ENCODE peak calls at places on chromosomes 11 and 22, in four cellular contexts. S, W, H and I are unnamed samples.

GRCh38 chr11:60785136-60785535 is at the start of gene MS4A10:
- DNase-seq in H (no peak), S (no peak), W (no peak), I (no peak)

GRCh38 chr11:19938051-19938856 is 222.0 kb downstream of the DBX1 start:
- DNase-seq in H (peak), W (peak), S (no peak), I (peak)

GRCh38 chr11:47001666-47002285 is 65.2 kb downstream of the CSTPP1 start:
- DNase-seq in W (no peak), S (no peak), H (no peak), I (peak)

GRCh38 chr11:119029340-119030028 is 1.2 kb downstream of the SLC37A4 start:
- DNase-seq in W (peak), S (no peak), H (no peak), I (no peak)

GRCh38 chr11:117966908-117967307 is 19.3 kb upstream of the IL10RA start:
- DNase-seq in W (peak), S (no peak), H (no peak), I (no peak)

GRCh38 chr22:48358886-48359612 is 1468.6 kb downstream of the BRD1 start:
- DNase-seq in H (no peak), S (no peak), W (no peak), I (no peak)

GRCh38 chr11:104876838-104877500 is 21.3 kb downstream of the CASP12 start:
- DNase-seq in S (no peak), H (no peak), W (no peak), I (no peak)

GRCh38 chr11:120517390-120518315 is 6.1 kb downstream of the GRIK4 start:
- DNase-seq in S (no peak), H (no peak), W (no peak), I (peak)

GRCh38 chr22:43521716-43522115 is 109.9 kb downstream of the MPPED1 start:
- DNase-seq in S (no peak), H (peak), W (no peak), I (no peak)

GRCh38 chr11:6057452-6057851 is 26.9 kb upstream of the OR56A1 start:
- DNase-seq in S (no peak), W (no peak), H (no peak), I (no peak)

GRCh38 chr11:35605691-35606090 is 12.6 kb upstream of the FJX1 start:
- DNase-seq in S (no peak), H (no peak), W (no peak), I (peak)

GRCh38 chr22:45552580-45553332 is 50.1 kb downstream of the FBLN1 start:
- DNase-seq in S (no peak), W (no peak), H (no peak), I (peak)

GRCh38 chr22:40862013-40862412 is at the start of gene DNAJB7:
- DNase-seq in S (no peak), H (no peak), W (no peak), I (no peak)

GRCh38 chr11:62513651-62514050 is 33.0 kb downstream of the AHNAK start:
- DNase-seq in S (no peak), W (no peak), H (no peak), I (no peak)

GRCh38 chr22:42620084-42620483 is 5.4 kb upstream of the POLDIP3 start:
- DNase-seq in W (no peak), H (no peak), S (no peak), I (no peak)

GRCh38 chr11:75200051-75200450 is 40.5 kb upstream of the TPBGL start:
- DNase-seq in H (no peak), W (no peak), S (no peak), I (no peak)

GRCh38 chr11:84899134-84899533 is 728.0 kb downstream of the DLG2 start:
- DNase-seq in W (no peak), S (no peak), H (no peak), I (no peak)

GRCh38 chr11:14980854-14981253 is 8.7 kb upstream of the CALCA start:
- DNase-seq in H (peak), W (no peak), S (no peak), I (peak)

GRCh38 chr11:93493252-93493897 is 49.8 kb downstream of the SMCO4 start:
- DNase-seq in W (no peak), S (no peak), H (no peak), I (no peak)

GRCh38 chr22:45058622-45058912 is 48.8 kb upstream of the PHF21B start:
- DNase-seq in W (no peak), H (no peak), S (no peak), I (no peak)

GRCh38 chr11:125451400-125452124 is 44.5 kb downstream of the FEZ1 start:
- DNase-seq in H (no peak), S (no peak), W (peak), I (peak)

GRCh38 chr22:50082961-50083461 is 2.2 kb downstream of the MLC1 start:
- DNase-seq in W (no peak), H (no peak), S (no peak), I (no peak)

GRCh38 chr11:23542171-23542570 is 681.9 kb upstream of the CCDC179 start:
- DNase-seq in S (no peak), W (no peak), H (no peak), I (no peak)

GRCh38 chr11:75527130-75527529 is 1.4 kb upstream of the GDPD5 start:
- DNase-seq in S (no peak), H (no peak), W (no peak), I (no peak)

GRCh38 chr11:5303643-5304042 is 1.9 kb upstream of the OR51B4 start:
- DNase-seq in W (no peak), S (no peak), H (no peak), I (no peak)

GRCh38 chr22:25780673-25781072 is 38.7 kb downstream of the MYO18B start:
- DNase-seq in H (no peak), W (no peak), S (no peak), I (no peak)

GRCh38 chr11:73939096-73939495 is 11.7 kb upstream of the DNAJB13 start:
- DNase-seq in S (no peak), H (peak), W (no peak), I (no peak)

GRCh38 chr11:44260081-44260480 is 49.9 kb downstream of the ALX4 start:
- DNase-seq in W (no peak), S (no peak), H (no peak), I (no peak)

GRCh38 chr11:1746956-1747752 is 3.2 kb downstream of the IFITM10 start:
- DNase-seq in H (no peak), W (no peak), S (no peak), I (no peak)

GRCh38 chr11:57598831-57599155 is 1.3 kb downstream of the SERPING1 start:
- DNase-seq in S (no peak), W (no peak), H (no peak), I (peak)

GRCh38 chr11:62713343-62713742 is 5.9 kb downstream of the GNG3 start:
- DNase-seq in W (peak), H (peak), S (no peak), I (no peak)

GRCh38 chr22:45804986-45805325 is 133.3 kb downstream of the ATXN10 start:
- DNase-seq in S (no peak), H (peak), W (no peak), I (peak)

GRCh38 chr11:60887531-60887930 is 18.9 kb downstream of the PRPF19 start:
- DNase-seq in W (peak), S (no peak), H (peak), I (peak)

GRCh38 chr22:25753252-25753651 is 11.3 kb downstream of the MYO18B start:
- DNase-seq in W (no peak), S (no peak), H (no peak), I (no peak)

GRCh38 chr11:66720223-66720898 is 8.7 kb downstream of the SPTBN2 start:
- DNase-seq in W (no peak), S (no peak), H (peak), I (peak)
- TF ChIP-seq SMC3 in W (no peak), S (no peak), H (no peak), I (no peak)

DNA sequence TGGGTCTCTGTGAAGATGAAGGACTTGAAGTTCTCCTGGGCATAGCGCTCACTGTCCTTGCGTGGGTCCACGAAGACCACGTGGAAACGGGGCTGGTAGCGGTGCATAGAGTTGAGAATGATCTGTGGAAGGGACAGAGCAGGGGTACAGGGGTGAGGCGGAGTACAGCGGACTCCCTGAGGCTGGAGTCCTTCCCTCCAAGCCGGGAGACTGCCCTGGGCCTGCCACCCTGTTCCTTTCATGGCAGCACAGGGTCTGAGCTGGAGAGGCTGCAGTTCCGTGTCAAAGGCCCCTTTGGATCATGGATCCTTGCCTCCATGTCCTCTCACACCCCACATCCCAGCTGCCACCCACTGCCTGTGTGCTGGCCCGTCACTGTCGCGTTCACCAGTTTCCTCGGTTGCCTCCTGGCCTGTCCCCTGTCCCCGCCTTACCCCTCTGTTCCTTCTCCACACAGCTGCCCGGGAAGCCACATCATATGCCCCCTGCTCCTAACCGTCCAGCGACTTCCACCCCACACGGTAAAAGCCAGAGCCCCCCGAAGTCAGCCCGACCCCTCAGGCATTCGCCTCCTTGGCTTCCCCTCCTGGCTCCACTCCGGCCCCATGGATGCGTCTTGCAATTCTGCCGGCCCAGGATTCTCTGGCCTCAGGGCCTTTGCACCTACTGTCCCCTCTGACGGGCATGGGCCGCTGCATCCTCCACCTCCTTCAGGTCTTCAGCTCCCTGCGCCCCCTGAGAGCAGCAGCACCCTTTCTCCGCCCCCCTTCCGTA is 3.4 kb upstream of the NUDT8 start:
- DNase-seq in S (no peak), W (no peak), H (no peak), I (no peak)
- H3K4me2 ChIP-seq in S (no peak), W (no peak), H (no peak), I (no peak)

GRCh38 chr11:43116071-43116470 is 195.7 kb upstream of the API5 start:
- DNase-seq in S (no peak), W (no peak), H (no peak), I (no peak)

GRCh38 chr11:43123443-43123842 is 188.4 kb upstream of the API5 start:
- DNase-seq in H (no peak), S (no peak), W (no peak), I (no peak)

GRCh38 chr11:43124272-43124920 is 187.4 kb upstream of the API5 start:
- DNase-seq in S (no peak), H (no peak), W (no peak), I (no peak)

DNA sequence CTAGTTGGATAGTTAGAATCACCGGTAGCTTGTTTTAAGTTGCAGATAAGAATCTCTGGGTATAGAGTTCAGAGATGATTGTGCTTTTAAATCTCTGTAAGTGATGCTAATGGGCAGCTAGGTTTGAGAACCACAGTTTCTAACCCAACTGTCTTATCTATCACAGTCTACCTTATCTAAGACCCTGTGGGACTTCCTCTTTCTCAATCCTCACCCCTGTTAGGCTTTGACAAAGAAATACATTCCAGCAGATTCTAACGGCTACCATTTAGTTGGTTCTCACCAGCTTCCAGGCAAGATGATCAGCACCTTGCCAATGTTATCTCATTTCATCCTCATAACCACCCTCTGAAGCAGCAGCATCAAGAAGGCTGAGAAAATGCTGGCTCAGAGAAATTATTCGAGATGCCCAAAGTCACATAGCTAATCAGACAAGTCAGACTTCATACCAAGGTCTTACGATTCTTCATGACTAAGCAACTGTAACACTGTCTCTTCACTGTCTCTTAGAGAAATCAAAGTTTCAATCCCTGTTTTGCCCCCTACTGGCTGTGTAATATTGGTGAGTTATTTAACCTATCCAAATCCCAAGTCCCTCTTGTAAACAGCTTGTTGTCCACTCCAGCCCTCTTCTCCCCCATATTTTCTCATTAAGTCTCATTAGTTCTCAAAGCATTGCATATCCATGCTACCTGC is 192.4 kb upstream of the API5 start:
- DNase-seq in W (no peak), H (peak), S (no peak), I (no peak)
- TF ChIP-seq ELK1 in W (no peak), H (no peak), S (no peak), I (no peak)

DNA sequence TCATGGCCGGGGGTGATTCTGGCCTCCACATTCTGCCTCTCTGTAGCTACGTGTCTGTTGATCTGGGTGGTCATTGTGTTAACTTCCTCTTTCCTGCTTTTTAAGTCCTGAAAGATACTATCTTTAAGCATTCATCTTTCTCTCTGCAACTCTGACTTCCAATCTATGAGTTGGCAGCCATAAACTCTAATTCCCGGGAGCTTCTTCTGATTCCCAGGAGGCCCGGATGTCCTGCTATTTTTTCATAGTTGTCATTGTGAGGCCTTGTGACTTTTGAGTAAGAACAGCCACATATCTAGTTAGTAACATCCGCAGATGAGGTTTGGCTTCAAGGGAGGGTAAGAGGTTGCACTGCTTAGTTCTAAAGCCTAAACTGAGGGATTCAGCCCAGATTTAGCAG is 107.8 kb downstream of the SYN3 start:
- DNase-seq in S (no peak), H (no peak), W (no peak), I (no peak)
- TF ChIP-seq SMC3 in S (no peak), H (no peak), W (no peak), I (no peak)

GRCh38 chr22:37692627-37693285 is 4.1 kb upstream of the TRIOBP start:
- DNase-seq in W (no peak), S (no peak), H (no peak), I (no peak)

GRCh38 chr22:37701121-37701786 is 4.4 kb downstream of the TRIOBP start:
- DNase-seq in S (no peak), W (no peak), H (no peak), I (peak)

GRCh38 chr22:37696657-37697539 is at the start of gene TRIOBP:
- DNase-seq in H (peak), S (peak), W (peak), I (peak)

GRCh38 chr22:37697540-37697835 is 640 bp downstream of the TRIOBP start:
- DNase-seq in S (no peak), W (no peak), H (no peak), I (no peak)
- H3K4me2 ChIP-seq in S (no peak), W (no peak), H (no peak), I (no peak)

GRCh38 chr11:134542401-134543143 is 130.5 kb upstream of the B3GAT1 start:
- DNase-seq in H (no peak), W (no peak), S (no peak), I (no peak)
- TF ChIP-seq ELK1 in H (no peak), W (no peak), S (no peak), I (no peak)

GRCh38 chr11:114166897-114167323 is 107.4 kb downstream of the ZBTB16 start:
- DNase-seq in H (no peak), S (no peak), W (no peak), I (peak)
- TF ChIP-seq SMC3 in H (no peak), S (no peak), W (no peak), I (no peak)

GRCh38 chr11:69413015-69413801 is 68.3 kb upstream of the LINC01488 start:
- DNase-seq in S (no peak), W (no peak), H (no peak), I (no peak)

GRCh38 chr11:69406060-69406459 is 75.4 kb upstream of the LINC01488 start:
- DNase-seq in S (no peak), H (no peak), W (no peak), I (no peak)

GRCh38 chr11:69411257-69411924 is 70.1 kb upstream of the LINC01488 start:
- DNase-seq in W (no peak), H (no peak), S (no peak), I (no peak)

GRCh38 chr11:69413993-69414392 is 67.5 kb upstream of the LINC01488 start:
- DNase-seq in S (no peak), H (no peak), W (no peak), I (no peak)

GRCh38 chr11:69409812-69410645 is 71.4 kb upstream of the LINC01488 start:
- DNase-seq in H (no peak), W (peak), S (no peak), I (no peak)
- H3K4me2 ChIP-seq in H (no peak), W (peak), S (no peak), I (no peak)

GRCh38 chr22:35467788-35468187 is 67.8 kb downstream of the MCM5 start:
- DNase-seq in W (no peak), S (no peak), H (peak), I (peak)
- TF ChIP-seq ELK1 in W (no peak), S (no peak), H (no peak), I (no peak)

DNA sequence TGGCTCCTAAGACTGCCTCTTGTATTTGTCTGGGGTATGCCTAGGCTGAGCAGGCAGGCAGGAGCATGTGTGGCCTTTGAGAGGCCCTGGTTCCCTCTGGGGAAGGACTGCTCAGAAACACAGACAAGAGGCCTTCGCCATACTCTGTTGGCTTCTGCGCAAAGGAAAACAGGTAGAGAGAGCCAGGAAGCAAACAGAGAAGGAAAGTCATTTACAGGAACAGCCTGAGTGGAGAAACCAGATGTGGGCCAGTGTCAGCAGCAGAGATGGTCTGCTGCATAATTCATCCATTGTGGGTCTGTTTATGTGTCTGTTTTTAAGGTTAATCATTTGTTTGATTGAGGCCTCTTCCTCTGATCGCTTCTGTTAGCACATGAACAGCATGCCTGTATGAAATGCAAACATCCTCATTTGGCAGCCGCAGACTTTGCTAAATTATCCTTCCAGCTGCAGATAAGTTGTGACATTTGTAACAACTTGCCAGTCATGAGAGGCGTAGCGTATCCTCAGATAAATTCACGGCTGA is 119.4 kb downstream of the GALNT18 start:
- DNase-seq in W (no peak), H (no peak), S (no peak), I (no peak)
- TF ChIP-seq SMC3 in W (no peak), H (no peak), S (no peak), I (no peak)